ENCODE peak calls at places on chromosomes 7 and 10, in six cellular contexts. One of them, this sample, is unnamed.
A peak's percentile ranks its signal among the peaks of the same experiment; 100 is the strongest.

GRCh38 chr7:129368389-129368986 is 65.7 kb upstream of the STRIP2 start:
- ATAC-seq in activated CD4-positive, alpha-beta T cell treated with anti-CD3 and anti-CD28 coated beads for 36 hours: peak; percentile 24
- ATAC-seq in GM12878: peak; percentile 80
- ATAC-seq in psoas muscle: no peak
- ATAC-seq in left lobe of liver: no peak
- ATAC-seq in central memory CD8-positive, alpha-beta T cell: no peak
- ATAC-seq in this sample: peak; percentile 12

GRCh38 chr10:35345383-35345742 is 9.1 kb downstream of the CCNY start:
- ATAC-seq in activated CD4-positive, alpha-beta T cell treated with anti-CD3 and anti-CD28 coated beads for 36 hours: no peak
- ATAC-seq in GM12878: no peak
- ATAC-seq in psoas muscle: no peak
- ATAC-seq in left lobe of liver: no peak
- ATAC-seq in central memory CD8-positive, alpha-beta T cell: no peak
- ATAC-seq in this sample: no peak

GRCh38 chr7:116938678-116939077 is 14.6 kb upstream of the ST7 start:
- ATAC-seq in activated CD4-positive, alpha-beta T cell treated with anti-CD3 and anti-CD28 coated beads for 36 hours: peak; percentile 55
- ATAC-seq in GM12878: no peak
- ATAC-seq in psoas muscle: no peak
- ATAC-seq in left lobe of liver: no peak
- ATAC-seq in central memory CD8-positive, alpha-beta T cell: no peak
- ATAC-seq in this sample: no peak

GRCh38 chr7:30224511-30225031 is 59.8 kb upstream of the ZNRF2 start:
- ATAC-seq in activated CD4-positive, alpha-beta T cell treated with anti-CD3 and anti-CD28 coated beads for 36 hours: peak; percentile 39
- ATAC-seq in GM12878: peak; percentile 86
- ATAC-seq in psoas muscle: no peak
- ATAC-seq in left lobe of liver: no peak
- ATAC-seq in central memory CD8-positive, alpha-beta T cell: no peak
- ATAC-seq in this sample: no peak

GRCh38 chr10:77012811-77013500 is 624.7 kb downstream of the KCNMA1 start:
- ATAC-seq in activated CD4-positive, alpha-beta T cell treated with anti-CD3 and anti-CD28 coated beads for 36 hours: no peak
- ATAC-seq in GM12878: no peak
- ATAC-seq in psoas muscle: no peak
- ATAC-seq in left lobe of liver: peak; percentile 65
- ATAC-seq in central memory CD8-positive, alpha-beta T cell: no peak
- ATAC-seq in this sample: no peak

GRCh38 chr10:80186364-80187012 is 18.8 kb downstream of the ANXA11 start:
- ATAC-seq in activated CD4-positive, alpha-beta T cell treated with anti-CD3 and anti-CD28 coated beads for 36 hours: peak; percentile 53
- ATAC-seq in GM12878: no peak
- ATAC-seq in psoas muscle: peak; percentile 70
- ATAC-seq in left lobe of liver: peak; percentile 21
- ATAC-seq in central memory CD8-positive, alpha-beta T cell: no peak
- ATAC-seq in this sample: peak; percentile 77

GRCh38 chr10:119370972-119371703 is 163.8 kb downstream of the GRK5 start:
- ATAC-seq in activated CD4-positive, alpha-beta T cell treated with anti-CD3 and anti-CD28 coated beads for 36 hours: no peak
- ATAC-seq in GM12878: no peak
- ATAC-seq in psoas muscle: peak; percentile 60
- ATAC-seq in left lobe of liver: peak; percentile 48
- ATAC-seq in central memory CD8-positive, alpha-beta T cell: no peak
- ATAC-seq in this sample: peak; percentile 75

GRCh38 chr7:36440880-36441279 is 51.2 kb downstream of the ANLN start:
- ATAC-seq in activated CD4-positive, alpha-beta T cell treated with anti-CD3 and anti-CD28 coated beads for 36 hours: no peak
- ATAC-seq in GM12878: no peak
- ATAC-seq in psoas muscle: no peak
- ATAC-seq in left lobe of liver: peak; percentile 76
- ATAC-seq in central memory CD8-positive, alpha-beta T cell: no peak
- ATAC-seq in this sample: no peak

GRCh38 chr10:78224602-78225001 is 190.9 kb downstream of the RPS24 start:
- ATAC-seq in activated CD4-positive, alpha-beta T cell treated with anti-CD3 and anti-CD28 coated beads for 36 hours: no peak
- ATAC-seq in GM12878: no peak
- ATAC-seq in psoas muscle: no peak
- ATAC-seq in left lobe of liver: no peak
- ATAC-seq in central memory CD8-positive, alpha-beta T cell: no peak
- ATAC-seq in this sample: no peak

GRCh38 chr7:24510781-24511180 is 62.5 kb upstream of the PALS2 start:
- ATAC-seq in activated CD4-positive, alpha-beta T cell treated with anti-CD3 and anti-CD28 coated beads for 36 hours: no peak
- ATAC-seq in GM12878: no peak
- ATAC-seq in psoas muscle: no peak
- ATAC-seq in left lobe of liver: no peak
- ATAC-seq in central memory CD8-positive, alpha-beta T cell: no peak
- ATAC-seq in this sample: no peak

GRCh38 chr10:22103701-22104100 is 100.2 kb upstream of the DNAJC1 start:
- ATAC-seq in activated CD4-positive, alpha-beta T cell treated with anti-CD3 and anti-CD28 coated beads for 36 hours: peak; percentile 75
- ATAC-seq in GM12878: peak; percentile 63
- ATAC-seq in psoas muscle: no peak
- ATAC-seq in left lobe of liver: no peak
- ATAC-seq in central memory CD8-positive, alpha-beta T cell: no peak
- ATAC-seq in this sample: no peak

GRCh38 chr7:115004121-115004520 is 82.2 kb downstream of the MDFIC start:
- ATAC-seq in activated CD4-positive, alpha-beta T cell treated with anti-CD3 and anti-CD28 coated beads for 36 hours: no peak
- ATAC-seq in GM12878: no peak
- ATAC-seq in psoas muscle: no peak
- ATAC-seq in left lobe of liver: no peak
- ATAC-seq in central memory CD8-positive, alpha-beta T cell: no peak
- ATAC-seq in this sample: no peak

GRCh38 chr10:31383810-31384588 is 65.0 kb downstream of the ZEB1 start:
- ATAC-seq in activated CD4-positive, alpha-beta T cell treated with anti-CD3 and anti-CD28 coated beads for 36 hours: peak; percentile 39
- ATAC-seq in GM12878: peak; percentile 94
- ATAC-seq in psoas muscle: peak; percentile 27
- ATAC-seq in left lobe of liver: no peak
- ATAC-seq in central memory CD8-positive, alpha-beta T cell: no peak
- ATAC-seq in this sample: no peak

GRCh38 chr10:28113202-28113601 is 114.3 kb upstream of the ODAD2 start:
- ATAC-seq in activated CD4-positive, alpha-beta T cell treated with anti-CD3 and anti-CD28 coated beads for 36 hours: no peak
- ATAC-seq in GM12878: no peak
- ATAC-seq in psoas muscle: no peak
- ATAC-seq in left lobe of liver: no peak
- ATAC-seq in central memory CD8-positive, alpha-beta T cell: no peak
- ATAC-seq in this sample: no peak

GRCh38 chr7:156464339-156464738 is 176.2 kb upstream of the RNF32 start:
- ATAC-seq in activated CD4-positive, alpha-beta T cell treated with anti-CD3 and anti-CD28 coated beads for 36 hours: no peak
- ATAC-seq in GM12878: no peak
- ATAC-seq in psoas muscle: no peak
- ATAC-seq in left lobe of liver: no peak
- ATAC-seq in central memory CD8-positive, alpha-beta T cell: no peak
- ATAC-seq in this sample: no peak

GRCh38 chr10:80137031-80137712 is 4.6 kb downstream of the PLAC9 start:
- ATAC-seq in activated CD4-positive, alpha-beta T cell treated with anti-CD3 and anti-CD28 coated beads for 36 hours: no peak
- ATAC-seq in GM12878: no peak
- ATAC-seq in psoas muscle: peak; percentile 47
- ATAC-seq in left lobe of liver: no peak
- ATAC-seq in central memory CD8-positive, alpha-beta T cell: no peak
- ATAC-seq in this sample: peak; percentile 64

GRCh38 chr10:30980951-30981616 is 50.6 kb downstream of the ZNF438 start:
- ATAC-seq in activated CD4-positive, alpha-beta T cell treated with anti-CD3 and anti-CD28 coated beads for 36 hours: no peak
- ATAC-seq in GM12878: no peak
- ATAC-seq in psoas muscle: peak; percentile 97
- ATAC-seq in left lobe of liver: peak; percentile 94
- ATAC-seq in central memory CD8-positive, alpha-beta T cell: no peak
- ATAC-seq in this sample: peak; percentile 89

GRCh38 chr7:130838738-130839137 is 104.7 kb upstream of the KLF14 start:
- ATAC-seq in activated CD4-positive, alpha-beta T cell treated with anti-CD3 and anti-CD28 coated beads for 36 hours: peak; percentile 91
- ATAC-seq in GM12878: peak; percentile 87
- ATAC-seq in psoas muscle: peak; percentile 28
- ATAC-seq in left lobe of liver: no peak
- ATAC-seq in central memory CD8-positive, alpha-beta T cell: no peak
- ATAC-seq in this sample: peak; percentile 34

GRCh38 chr7:42746226-42746625 is 165.6 kb downstream of the C7orf25 start:
- ATAC-seq in activated CD4-positive, alpha-beta T cell treated with anti-CD3 and anti-CD28 coated beads for 36 hours: no peak
- ATAC-seq in GM12878: no peak
- ATAC-seq in psoas muscle: no peak
- ATAC-seq in left lobe of liver: no peak
- ATAC-seq in central memory CD8-positive, alpha-beta T cell: no peak
- ATAC-seq in this sample: no peak

GRCh38 chr7:18459439-18459838 is 36.1 kb upstream of the HDAC9 start:
- ATAC-seq in activated CD4-positive, alpha-beta T cell treated with anti-CD3 and anti-CD28 coated beads for 36 hours: no peak
- ATAC-seq in GM12878: no peak
- ATAC-seq in psoas muscle: no peak
- ATAC-seq in left lobe of liver: no peak
- ATAC-seq in central memory CD8-positive, alpha-beta T cell: no peak
- ATAC-seq in this sample: no peak

GRCh38 chr10:82811621-82812020 is 936.6 kb downstream of the NRG3 start:
- ATAC-seq in activated CD4-positive, alpha-beta T cell treated with anti-CD3 and anti-CD28 coated beads for 36 hours: no peak
- ATAC-seq in GM12878: peak; percentile 71
- ATAC-seq in psoas muscle: no peak
- ATAC-seq in left lobe of liver: peak; percentile 65
- ATAC-seq in central memory CD8-positive, alpha-beta T cell: no peak
- ATAC-seq in this sample: no peak

GRCh38 chr7:116628971-116629586 is 42.9 kb upstream of the MET start:
- ATAC-seq in activated CD4-positive, alpha-beta T cell treated with anti-CD3 and anti-CD28 coated beads for 36 hours: no peak
- ATAC-seq in GM12878: no peak
- ATAC-seq in psoas muscle: no peak
- ATAC-seq in left lobe of liver: peak; percentile 78
- ATAC-seq in central memory CD8-positive, alpha-beta T cell: no peak
- ATAC-seq in this sample: no peak

GRCh38 chr7:135980665-135981180 is 3.6 kb upstream of the MTPN start:
- ATAC-seq in activated CD4-positive, alpha-beta T cell treated with anti-CD3 and anti-CD28 coated beads for 36 hours: peak; percentile 63
- ATAC-seq in GM12878: peak; percentile 74
- ATAC-seq in psoas muscle: no peak
- ATAC-seq in left lobe of liver: no peak
- ATAC-seq in central memory CD8-positive, alpha-beta T cell: peak; percentile 84
- ATAC-seq in this sample: no peak

GRCh38 chr10:25177093-25177753 is 2.4 kb downstream of the GPR158 start:
- ATAC-seq in activated CD4-positive, alpha-beta T cell treated with anti-CD3 and anti-CD28 coated beads for 36 hours: no peak
- ATAC-seq in GM12878: no peak
- ATAC-seq in psoas muscle: no peak
- ATAC-seq in left lobe of liver: no peak
- ATAC-seq in central memory CD8-positive, alpha-beta T cell: no peak
- ATAC-seq in this sample: no peak

GRCh38 chr7:118735436-118735835 is 510.9 kb downstream of the ANKRD7 start:
- ATAC-seq in activated CD4-positive, alpha-beta T cell treated with anti-CD3 and anti-CD28 coated beads for 36 hours: no peak
- ATAC-seq in GM12878: no peak
- ATAC-seq in psoas muscle: no peak
- ATAC-seq in left lobe of liver: no peak
- ATAC-seq in central memory CD8-positive, alpha-beta T cell: no peak
- ATAC-seq in this sample: no peak

GRCh38 chr10:48554668-48555067 is 50.2 kb downstream of the ARHGAP22 start:
- ATAC-seq in activated CD4-positive, alpha-beta T cell treated with anti-CD3 and anti-CD28 coated beads for 36 hours: no peak
- ATAC-seq in GM12878: no peak
- ATAC-seq in psoas muscle: no peak
- ATAC-seq in left lobe of liver: no peak
- ATAC-seq in central memory CD8-positive, alpha-beta T cell: no peak
- ATAC-seq in this sample: no peak

GRCh38 chr7:2715341-2716231 is 27.6 kb downstream of the AMZ1 start:
- ATAC-seq in activated CD4-positive, alpha-beta T cell treated with anti-CD3 and anti-CD28 coated beads for 36 hours: peak; percentile 63
- ATAC-seq in GM12878: peak; percentile 38
- ATAC-seq in psoas muscle: peak; percentile 32
- ATAC-seq in left lobe of liver: no peak
- ATAC-seq in central memory CD8-positive, alpha-beta T cell: peak; percentile 59
- ATAC-seq in this sample: no peak

GRCh38 chr7:137978464-137979237 is 23.2 kb downstream of the CREB3L2 start:
- ATAC-seq in activated CD4-positive, alpha-beta T cell treated with anti-CD3 and anti-CD28 coated beads for 36 hours: no peak
- ATAC-seq in GM12878: no peak
- ATAC-seq in psoas muscle: peak; percentile 95
- ATAC-seq in left lobe of liver: no peak
- ATAC-seq in central memory CD8-positive, alpha-beta T cell: no peak
- ATAC-seq in this sample: peak; percentile 90

GRCh38 chr10:64257704-64258103 is 736.5 kb downstream of the REEP3 start:
- ATAC-seq in activated CD4-positive, alpha-beta T cell treated with anti-CD3 and anti-CD28 coated beads for 36 hours: no peak
- ATAC-seq in GM12878: no peak
- ATAC-seq in psoas muscle: no peak
- ATAC-seq in left lobe of liver: no peak
- ATAC-seq in central memory CD8-positive, alpha-beta T cell: no peak
- ATAC-seq in this sample: no peak

GRCh38 chr10:23150081-23150480 is 42.0 kb upstream of the PTF1A start:
- ATAC-seq in activated CD4-positive, alpha-beta T cell treated with anti-CD3 and anti-CD28 coated beads for 36 hours: no peak
- ATAC-seq in GM12878: no peak
- ATAC-seq in psoas muscle: no peak
- ATAC-seq in left lobe of liver: no peak
- ATAC-seq in central memory CD8-positive, alpha-beta T cell: no peak
- ATAC-seq in this sample: no peak